ENCODE peak calls at places on chromosomes 7 and 10, in ten cellular contexts. One of them, this sample, is unnamed.

GRCh38 chr7:157537056-157537455 is 200.3 kb downstream of the DNAJB6 start:
- DNase-seq in aorta: peak; percentile 51
- DNase-seq in substantia nigra: no peak
- DNase-seq in spleen: peak; percentile 12
- DNase-seq in brain microvascular endothelial cell: no peak
- DNase-seq in activated naive CD8-positive, alpha-beta T cell treated with anti-CD3 and anti-CD28 coated beads, Interleukin-2, amount 50 U/mL, for 24 hours: no peak
- DNase-seq in immature natural killer cell: no peak
- DNase-seq in naive thymus-derived CD8-positive, alpha-beta T cell: no peak
- DNase-seq in NB4: no peak
- DNase-seq in HS-5: no peak
- DNase-seq in this sample: peak; percentile 3

GRCh38 chr10:132913559-132914115 is 28.7 kb downstream of the CFAP46 start:
- DNase-seq in naive thymus-derived CD8-positive, alpha-beta T cell: no peak
- DNase-seq in immature natural killer cell: no peak
- DNase-seq in NB4: no peak
- DNase-seq in HS-5: no peak
- DNase-seq in substantia nigra: no peak
- DNase-seq in spleen: peak; percentile 61
- DNase-seq in brain microvascular endothelial cell: no peak
- DNase-seq in activated naive CD8-positive, alpha-beta T cell treated with anti-CD3 and anti-CD28 coated beads, Interleukin-2, amount 50 U/mL, for 24 hours: no peak
- DNase-seq in aorta: peak; percentile 65
- DNase-seq in this sample: peak; percentile 38

GRCh38 chr7:45924283-45924682 is 3.2 kb upstream of the IGFBP3 start:
- DNase-seq in activated naive CD8-positive, alpha-beta T cell treated with anti-CD3 and anti-CD28 coated beads, Interleukin-2, amount 50 U/mL, for 24 hours: no peak
- DNase-seq in spleen: no peak
- DNase-seq in NB4: no peak
- DNase-seq in naive thymus-derived CD8-positive, alpha-beta T cell: no peak
- DNase-seq in substantia nigra: no peak
- DNase-seq in HS-5: peak; percentile 50
- DNase-seq in immature natural killer cell: no peak
- DNase-seq in brain microvascular endothelial cell: peak; percentile 84
- DNase-seq in aorta: peak; percentile 75
- DNase-seq in this sample: no peak

GRCh38 chr10:96496281-96496925 is 17.3 kb downstream of the TLL2 start:
- DNase-seq in activated naive CD8-positive, alpha-beta T cell treated with anti-CD3 and anti-CD28 coated beads, Interleukin-2, amount 50 U/mL, for 24 hours: no peak
- DNase-seq in brain microvascular endothelial cell: no peak
- DNase-seq in immature natural killer cell: no peak
- DNase-seq in spleen: no peak
- DNase-seq in HS-5: no peak
- DNase-seq in substantia nigra: no peak
- DNase-seq in aorta: no peak
- DNase-seq in naive thymus-derived CD8-positive, alpha-beta T cell: no peak
- DNase-seq in NB4: peak; percentile 53
- DNase-seq in this sample: no peak

GRCh38 chr10:9331583-9332008 is 1277.1 kb downstream of the GATA3 start:
- DNase-seq in naive thymus-derived CD8-positive, alpha-beta T cell: peak; percentile 55
- DNase-seq in aorta: no peak
- DNase-seq in spleen: no peak
- DNase-seq in activated naive CD8-positive, alpha-beta T cell treated with anti-CD3 and anti-CD28 coated beads, Interleukin-2, amount 50 U/mL, for 24 hours: no peak
- DNase-seq in HS-5: peak; percentile 3
- DNase-seq in NB4: peak; percentile 38
- DNase-seq in brain microvascular endothelial cell: peak; percentile 5
- DNase-seq in immature natural killer cell: peak; percentile 25
- DNase-seq in substantia nigra: no peak
- DNase-seq in this sample: no peak

GRCh38 chr7:149381245-149381644 is 79.6 kb downstream of the ZNF777 start:
- DNase-seq in NB4: no peak
- DNase-seq in spleen: no peak
- DNase-seq in aorta: no peak
- DNase-seq in activated naive CD8-positive, alpha-beta T cell treated with anti-CD3 and anti-CD28 coated beads, Interleukin-2, amount 50 U/mL, for 24 hours: no peak
- DNase-seq in brain microvascular endothelial cell: no peak
- DNase-seq in substantia nigra: no peak
- DNase-seq in naive thymus-derived CD8-positive, alpha-beta T cell: no peak
- DNase-seq in immature natural killer cell: no peak
- DNase-seq in HS-5: no peak
- DNase-seq in this sample: no peak

GRCh38 chr7:107387077-107387476 is 82.8 kb upstream of the GPR22 start:
- DNase-seq in activated naive CD8-positive, alpha-beta T cell treated with anti-CD3 and anti-CD28 coated beads, Interleukin-2, amount 50 U/mL, for 24 hours: no peak
- DNase-seq in substantia nigra: peak; percentile 2
- DNase-seq in aorta: peak; percentile 83
- DNase-seq in naive thymus-derived CD8-positive, alpha-beta T cell: no peak
- DNase-seq in immature natural killer cell: no peak
- DNase-seq in spleen: peak; percentile 77
- DNase-seq in brain microvascular endothelial cell: peak; percentile 31
- DNase-seq in HS-5: no peak
- DNase-seq in NB4: no peak
- DNase-seq in this sample: no peak

GRCh38 chr10:110857265-110858158 is 14.2 kb upstream of the PDCD4 start:
- DNase-seq in brain microvascular endothelial cell: peak; percentile 18
- DNase-seq in substantia nigra: peak; percentile 46
- DNase-seq in activated naive CD8-positive, alpha-beta T cell treated with anti-CD3 and anti-CD28 coated beads, Interleukin-2, amount 50 U/mL, for 24 hours: no peak
- DNase-seq in aorta: no peak
- DNase-seq in spleen: no peak
- DNase-seq in HS-5: no peak
- DNase-seq in naive thymus-derived CD8-positive, alpha-beta T cell: no peak
- DNase-seq in immature natural killer cell: no peak
- DNase-seq in NB4: peak; percentile 91
- DNase-seq in this sample: no peak

GRCh38 chr10:130786365-130786966 is 525.1 kb downstream of the TCERG1L start:
- DNase-seq in substantia nigra: no peak
- DNase-seq in immature natural killer cell: no peak
- DNase-seq in NB4: no peak
- DNase-seq in HS-5: no peak
- DNase-seq in aorta: no peak
- DNase-seq in naive thymus-derived CD8-positive, alpha-beta T cell: no peak
- DNase-seq in brain microvascular endothelial cell: no peak
- DNase-seq in spleen: no peak
- DNase-seq in activated naive CD8-positive, alpha-beta T cell treated with anti-CD3 and anti-CD28 coated beads, Interleukin-2, amount 50 U/mL, for 24 hours: no peak
- DNase-seq in this sample: no peak